ENCODE peak calls at places on chromosome 3, in nine cellular contexts. D is GM12878; Q is pulmonary artery endothelial cell; B is epithelial cell of esophagus; Y is activated CD4-positive, alpha-beta T cell treated with anti-CD3 and anti-CD28 coated beads, Interleukin-2, amount 50 U/mL, for 24 hours; N is RWPE1; O is smooth muscle cell of the brain vasculature; Z is endothelial cell; R is stimulated activated CD4-positive, alpha-beta T cell treated with anti-CD3 and anti-CD28 coated beads, Interleukin-1b, Interleukin-23, amount 100 ng/mL, for 1 hour. M is an unnamed sample.

GRCh38 chr3:30012941-30013543 is 593.4 kb upstream of the TGFBR2 start:
- DNase-seq in Q (peak), R (peak), B (peak), D (peak), Z (peak), N (peak), O (peak), Y (no peak), M (peak)

GRCh38 chr3:99730870-99731269 is 86.8 kb upstream of the CMSS1 start:
- DNase-seq in Z (no peak), O (no peak), Y (no peak), R (no peak), B (no peak), D (no peak), Q (no peak), N (no peak), M (no peak)

GRCh38 chr3:8625991-8626390 is 18.6 kb downstream of the SSUH2 start:
- DNase-seq in Z (no peak), O (no peak), Y (no peak), Q (no peak), D (no peak), N (no peak), B (peak), R (no peak), M (no peak)

GRCh38 chr3:70608434-70608833 is 296.0 kb upstream of the MDFIC2 start:
- DNase-seq in O (no peak), Z (no peak), N (no peak), Y (no peak), R (no peak), B (no peak), D (no peak), Q (no peak), M (no peak)

GRCh38 chr3:126958638-126959085 is 24.3 kb upstream of the PLXNA1 start:
- DNase-seq in Q (no peak), B (no peak), Z (no peak), D (no peak), O (no peak), N (no peak), R (no peak), Y (no peak), M (no peak)

GRCh38 chr3:47664519-47664918 is 85.9 kb upstream of the CSPG5 start:
- DNase-seq in Y (no peak), B (no peak), D (no peak), N (no peak), R (no peak), O (no peak), Z (no peak), Q (no peak), M (no peak)

GRCh38 chr3:117661636-117662095 is 952.1 kb downstream of the TUSC7 start:
- DNase-seq in N (peak), Q (no peak), R (no peak), B (peak), Y (no peak), D (no peak), O (peak), Z (no peak), M (no peak)

GRCh38 chr3:46987485-46988401 is 8.3 kb downstream of the NBEAL2 start:
- DNase-seq in N (peak), Q (no peak), D (peak), O (no peak), Y (peak), R (peak), Z (peak), B (peak), M (no peak)

GRCh38 chr3:196659901-196660351 is 20.4 kb downstream of the NRROS start:
- DNase-seq in N (no peak), D (no peak), Z (no peak), O (no peak), Y (no peak), R (no peak), Q (no peak), B (no peak), M (no peak)

GRCh38 chr3:62159693-62160092 is 213.7 kb downstream of the FEZF2 start:
- DNase-seq in Y (no peak), B (no peak), O (no peak), R (no peak), D (no peak), Q (peak), N (no peak), Z (no peak), M (no peak)

GRCh38 chr3:102026656-102027055 is 177.3 kb downstream of the NFKBIZ start:
- DNase-seq in Z (no peak), Y (no peak), B (no peak), Q (no peak), O (no peak), N (no peak), D (no peak), R (no peak), M (no peak)

M was measured in brain pericyte.